ENCODE peak calls at places on chromosome 11, in four cellular contexts. One of them, this sample, is unnamed.

GRCh38 chr11:17397311-17398002 is 9.0 kb upstream of the KCNJ11 start:
- DNase-seq in EH: no peak
- DNase-seq in iris pigment epithelial cell: no peak
- DNase-seq in brain microvascular endothelial cell: no peak
- DNase-seq in this sample: no peak

GRCh38 chr11:27280131-27280530 is 82.9 kb downstream of the CCDC34 start:
- DNase-seq in brain microvascular endothelial cell: no peak
- DNase-seq in EH: no peak
- DNase-seq in iris pigment epithelial cell: peak
- DNase-seq in this sample: peak

GRCh38 chr11:10498022-10498400 is 42.9 kb downstream of the AMPD3 start:
- DNase-seq in iris pigment epithelial cell: no peak
- DNase-seq in EH: no peak
- DNase-seq in brain microvascular endothelial cell: no peak
- DNase-seq in this sample: no peak

GRCh38 chr11:1121343-1122331 is 36.1 kb upstream of the MUC5AC start:
- DNase-seq in brain microvascular endothelial cell: no peak
- DNase-seq in EH: no peak
- DNase-seq in iris pigment epithelial cell: no peak
- DNase-seq in this sample: peak

GRCh38 chr11:13052130-13052541 is 43.0 kb downstream of the RASSF10 start:
- DNase-seq in EH: no peak
- DNase-seq in iris pigment epithelial cell: no peak
- DNase-seq in brain microvascular endothelial cell: no peak
- DNase-seq in this sample: no peak

GRCh38 chr11:2775626-2776350 is 76.0 kb upstream of the KCNQ1OT1 start:
- DNase-seq in brain microvascular endothelial cell: no peak
- DNase-seq in iris pigment epithelial cell: no peak
- DNase-seq in EH: no peak
- DNase-seq in this sample: no peak

GRCh38 chr11:23318670-23319069 is 458.4 kb upstream of the CCDC179 start:
- DNase-seq in brain microvascular endothelial cell: no peak
- DNase-seq in EH: no peak
- DNase-seq in iris pigment epithelial cell: no peak
- DNase-seq in this sample: no peak

GRCh38 chr11:63510360-63511130 is 4.7 kb downstream of the LGALS12 start:
- DNase-seq in EH: peak
- DNase-seq in iris pigment epithelial cell: peak
- DNase-seq in brain microvascular endothelial cell: no peak
- DNase-seq in this sample: peak

GRCh38 chr11:121213568-121213893 is 79.0 kb upstream of the SC5D start:
- DNase-seq in EH: no peak
- DNase-seq in iris pigment epithelial cell: no peak
- DNase-seq in brain microvascular endothelial cell: no peak
- DNase-seq in this sample: no peak

GRCh38 chr11:64500176-64501013 is 90.6 kb upstream of the SLC22A12 start:
- DNase-seq in brain microvascular endothelial cell: no peak
- DNase-seq in iris pigment epithelial cell: no peak
- DNase-seq in EH: no peak
- DNase-seq in this sample: peak

GRCh38 chr11:17741487-17741886 is 6.9 kb downstream of the KCNC1 start:
- DNase-seq in brain microvascular endothelial cell: no peak
- DNase-seq in EH: no peak
- DNase-seq in iris pigment epithelial cell: no peak
- DNase-seq in this sample: no peak

GRCh38 chr11:36213050-36213840 is 76.0 kb downstream of the COMMD9 start:
- DNase-seq in brain microvascular endothelial cell: no peak
- DNase-seq in iris pigment epithelial cell: no peak
- DNase-seq in EH: no peak
- DNase-seq in this sample: no peak

GRCh38 chr11:120197254-120197891 is 13.5 kb upstream of the OAF start:
- DNase-seq in brain microvascular endothelial cell: no peak
- DNase-seq in iris pigment epithelial cell: no peak
- DNase-seq in EH: peak
- DNase-seq in this sample: peak

GRCh38 chr11:43212279-43212678 is 99.5 kb upstream of the API5 start:
- DNase-seq in EH: no peak
- DNase-seq in brain microvascular endothelial cell: no peak
- DNase-seq in iris pigment epithelial cell: no peak
- DNase-seq in this sample: no peak

GRCh38 chr11:130849215-130849568 is 67.1 kb downstream of the SNX19 start:
- DNase-seq in iris pigment epithelial cell: peak
- DNase-seq in EH: peak
- DNase-seq in brain microvascular endothelial cell: no peak
- DNase-seq in this sample: peak

GRCh38 chr11:113435190-113435968 is 39.8 kb downstream of the DRD2 start:
- DNase-seq in EH: no peak
- DNase-seq in brain microvascular endothelial cell: no peak
- DNase-seq in iris pigment epithelial cell: no peak
- DNase-seq in this sample: no peak

GRCh38 chr11:9814108-9814507 is 150.2 kb downstream of the SWAP70 start:
- DNase-seq in iris pigment epithelial cell: no peak
- DNase-seq in EH: no peak
- DNase-seq in brain microvascular endothelial cell: no peak
- DNase-seq in this sample: peak

GRCh38 chr11:130448416-130449068 is at the start of gene ADAMTS15:
- DNase-seq in brain microvascular endothelial cell: peak
- DNase-seq in EH: peak
- DNase-seq in iris pigment epithelial cell: peak
- DNase-seq in this sample: peak

GRCh38 chr11:46635557-46636139 is 18.3 kb downstream of the ATG13 start:
- DNase-seq in EH: no peak
- DNase-seq in brain microvascular endothelial cell: no peak
- DNase-seq in iris pigment epithelial cell: no peak
- DNase-seq in this sample: no peak

GRCh38 chr11:43404836-43405479 is 46.2 kb downstream of the TTC17 start:
- DNase-seq in iris pigment epithelial cell: no peak
- DNase-seq in EH: no peak
- DNase-seq in brain microvascular endothelial cell: no peak
- DNase-seq in this sample: peak

GRCh38 chr11:122872046-122872445 is 10.5 kb upstream of the JHY start:
- DNase-seq in brain microvascular endothelial cell: no peak
- DNase-seq in EH: no peak
- DNase-seq in iris pigment epithelial cell: no peak
- DNase-seq in this sample: no peak

GRCh38 chr11:116384876-116385275 is 387.9 kb downstream of the BUD13 start:
- DNase-seq in EH: no peak
- DNase-seq in brain microvascular endothelial cell: no peak
- DNase-seq in iris pigment epithelial cell: no peak
- DNase-seq in this sample: no peak

GRCh38 chr11:83671295-83671694 is 385.1 kb upstream of the CCDC90B start:
- DNase-seq in brain microvascular endothelial cell: no peak
- DNase-seq in iris pigment epithelial cell: no peak
- DNase-seq in EH: peak
- DNase-seq in this sample: peak

GRCh38 chr11:120013325-120014250 is 124.3 kb downstream of the TRIM29 start:
- DNase-seq in brain microvascular endothelial cell: no peak
- DNase-seq in iris pigment epithelial cell: peak
- DNase-seq in EH: peak
- DNase-seq in this sample: peak

GRCh38 chr11:105740164-105740903 is 130.5 kb downstream of the GRIA4 start:
- DNase-seq in EH: no peak
- DNase-seq in iris pigment epithelial cell: no peak
- DNase-seq in brain microvascular endothelial cell: no peak
- DNase-seq in this sample: no peak

GRCh38 chr11:94650756-94651155 is 83.6 kb downstream of the PIWIL4 start:
- DNase-seq in EH: peak
- DNase-seq in brain microvascular endothelial cell: peak
- DNase-seq in iris pigment epithelial cell: peak
- DNase-seq in this sample: peak

GRCh38 chr11:131099013-131099412 is 182.7 kb upstream of the SNX19 start:
- DNase-seq in brain microvascular endothelial cell: peak
- DNase-seq in EH: peak
- DNase-seq in iris pigment epithelial cell: peak
- DNase-seq in this sample: peak

GRCh38 chr11:78427615-78428272 is 10.1 kb upstream of the GAB2 start:
- DNase-seq in iris pigment epithelial cell: no peak
- DNase-seq in EH: no peak
- DNase-seq in brain microvascular endothelial cell: no peak
- DNase-seq in this sample: no peak

GRCh38 chr11:108632041-108632440 is 32.8 kb upstream of the DDX10 start:
- DNase-seq in iris pigment epithelial cell: no peak
- DNase-seq in brain microvascular endothelial cell: no peak
- DNase-seq in EH: no peak
- DNase-seq in this sample: no peak

GRCh38 chr11:116379185-116379828 is 393.5 kb downstream of the BUD13 start:
- DNase-seq in iris pigment epithelial cell: no peak
- DNase-seq in EH: peak
- DNase-seq in brain microvascular endothelial cell: peak
- DNase-seq in this sample: peak

GRCh38 chr11:16301462-16301861 is 54.9 kb downstream of the SOX6 start:
- DNase-seq in brain microvascular endothelial cell: no peak
- DNase-seq in iris pigment epithelial cell: no peak
- DNase-seq in EH: no peak
- DNase-seq in this sample: no peak

GRCh38 chr11:71207996-71208774 is 44.2 kb downstream of the SHANK2 start:
- DNase-seq in brain microvascular endothelial cell: no peak
- DNase-seq in EH: no peak
- DNase-seq in iris pigment epithelial cell: no peak
- DNase-seq in this sample: no peak

GRCh38 chr11:83921447-83922192 is 635.5 kb upstream of the CCDC90B start:
- DNase-seq in brain microvascular endothelial cell: no peak
- DNase-seq in EH: no peak
- DNase-seq in iris pigment epithelial cell: no peak
- DNase-seq in this sample: no peak